ENCODE peak calls at places on chromosome 9, in eight cellular contexts. Z, E, M, V, I, B, K and F are unnamed samples.
A peak's percentile ranks its signal among the peaks of the same experiment; 100 is the strongest.

GRCh38 chr9:124009835-124010226 is 1.7 kb upstream of the LHX2 start:
- DNase-seq in Z (no peak), E (no peak), M (no peak), V (no peak), I (no peak), B (no peak), K (no peak), F (no peak)

GRCh38 chr9:73125651-73126050 is 26.0 kb upstream of the ANXA1 start:
- DNase-seq in Z (no peak), E (no peak), M (no peak), V (no peak), I (no peak), B (no peak), K (no peak), F (no peak)

GRCh38 chr9:123514766-123515165 is 158.8 kb downstream of the CRB2 start:
- DNase-seq in Z (no peak), E (no peak), M (no peak), V (no peak), I (no peak), B (no peak), K (no peak), F (no peak)

GRCh38 chr9:98101416-98101815 is 17.6 kb downstream of the TRIM14 start:
- DNase-seq in Z (no peak), E (no peak), M (no peak), V (peak; percentile 5), I (no peak), B (no peak), K (no peak), F (no peak)

GRCh38 chr9:90559075-90560073 is 83.2 kb downstream of the DIRAS2 start:
- DNase-seq in Z (no peak), E (no peak), M (no peak), V (no peak), I (no peak), B (no peak), K (no peak), F (no peak)

GRCh38 chr9:38437193-38437823 is 13.1 kb upstream of the IGFBPL1 start:
- DNase-seq in Z (no peak), E (no peak), M (peak; percentile 32), V (peak; percentile 12), I (no peak), B (peak; percentile 79), K (no peak), F (no peak)

GRCh38 chr9:135507104-135508035 is 6.9 kb downstream of the MRPS2 start:
- DNase-seq in Z (no peak), E (no peak), M (no peak), V (no peak), I (peak; percentile 22), B (no peak), K (no peak), F (no peak)

GRCh38 chr9:79489241-79490000 is 82.3 kb upstream of the TLE4 start:
- DNase-seq in Z (no peak), E (no peak), M (peak; percentile 21), V (peak; percentile 20), I (peak; percentile 56), B (peak; percentile 81), K (peak; percentile 44), F (peak; percentile 11)

GRCh38 chr9:113427629-113428028 is 17.1 kb downstream of the C9orf43 start:
- DNase-seq in Z (no peak), E (no peak), M (no peak), V (no peak), I (no peak), B (no peak), K (no peak), F (no peak)

GRCh38 chr9:81002242-81002641 is 687.1 kb downstream of the TLE1 start:
- DNase-seq in Z (no peak), E (no peak), M (no peak), V (no peak), I (no peak), B (no peak), K (no peak), F (no peak)

GRCh38 chr9:36208521-36209253 is 18.0 kb downstream of the CLTA start:
- DNase-seq in Z (no peak), E (no peak), M (no peak), V (no peak), I (no peak), B (no peak), K (no peak), F (no peak)

GRCh38 chr9:91714020-91714721 is 235.9 kb downstream of the ROR2 start:
- DNase-seq in Z (peak; percentile 39), E (peak; percentile 79), M (peak; percentile 66), V (peak; percentile 78), I (peak; percentile 94), B (peak; percentile 64), K (no peak), F (no peak)

GRCh38 chr9:4116091-4116581 is 183.7 kb downstream of the GLIS3 start:
- DNase-seq in Z (no peak), E (no peak), M (no peak), V (no peak), I (no peak), B (no peak), K (no peak), F (no peak)

GRCh38 chr9:132002827-132003704 is 76.6 kb downstream of the MED27 start:
- DNase-seq in Z (no peak), E (no peak), M (no peak), V (no peak), I (no peak), B (no peak), K (no peak), F (no peak)

GRCh38 chr9:93136693-93137092 is 2.6 kb upstream of the NINJ1 start:
- DNase-seq in Z (no peak), E (no peak), M (no peak), V (no peak), I (no peak), B (no peak), K (no peak), F (no peak)

GRCh38 chr9:121780641-121781040 is 129.2 kb downstream of the DAB2IP start:
- DNase-seq in Z (no peak), E (peak; percentile 13), M (no peak), V (peak; percentile 5), I (no peak), B (no peak), K (no peak), F (peak; percentile 8)

GRCh38 chr9:121321039-121321503 is 49.0 kb downstream of the STOM start:
- DNase-seq in Z (no peak), E (no peak), M (peak; percentile 50), V (no peak), I (no peak), B (peak; percentile 36), K (no peak), F (no peak)

GRCh38 chr9:117156150-117156688 is 258.6 kb downstream of the ASTN2 start:
- DNase-seq in Z (no peak), E (no peak), M (no peak), V (no peak), I (no peak), B (no peak), K (no peak), F (no peak)

GRCh38 chr9:107928701-107929371 is 439.3 kb upstream of the KLF4 start:
- DNase-seq in Z (no peak), E (no peak), M (no peak), V (no peak), I (no peak), B (no peak), K (no peak), F (no peak)

GRCh38 chr9:88692837-88693236 is 157.9 kb downstream of the NXNL2 start:
- DNase-seq in Z (no peak), E (no peak), M (no peak), V (no peak), I (no peak), B (no peak), K (no peak), F (no peak)

GRCh38 chr9:116837038-116837998 is 150.2 kb downstream of the TRIM32 start:
- DNase-seq in Z (no peak), E (no peak), M (peak; percentile 23), V (no peak), I (no peak), B (no peak), K (no peak), F (no peak)

GRCh38 chr9:117649126-117649525 is 55.1 kb upstream of the TLR4 start:
- DNase-seq in Z (no peak), E (no peak), M (no peak), V (no peak), I (no peak), B (no peak), K (no peak), F (no peak)

GRCh38 chr9:19975499-19975898 is 186.7 kb upstream of the SLC24A2 start:
- DNase-seq in Z (no peak), E (no peak), M (no peak), V (no peak), I (no peak), B (no peak), K (no peak), F (no peak)

GRCh38 chr9:19965336-19965735 is 176.5 kb upstream of the SLC24A2 start:
- DNase-seq in Z (no peak), E (no peak), M (no peak), V (no peak), I (no peak), B (no peak), K (no peak), F (no peak)

GRCh38 chr9:19967567-19968459 is 179.0 kb upstream of the SLC24A2 start:
- DNase-seq in Z (no peak), E (no peak), M (no peak), V (no peak), I (no peak), B (no peak), K (no peak), F (no peak)

GRCh38 chr9:19969721-19970120 is 180.9 kb upstream of the SLC24A2 start:
- DNase-seq in Z (no peak), E (no peak), M (no peak), V (no peak), I (no peak), B (no peak), K (no peak), F (no peak)
- H3K4me1 ChIP-seq in Z (no peaks in the 10 kb centered on the region), E (no peaks in the 10 kb centered on the region), M (no peaks in the 10 kb centered on the region), V (no peaks in the 10 kb centered on the region), I (no peaks in the 10 kb centered on the region), B (no peaks in the 10 kb centered on the region), K (no peaks in the 10 kb centered on the region), F (no peaks in the 10 kb centered on the region)

GRCh38 chr9:22084336-22085035 is 75.4 kb upstream of the CDKN2B start:
- DNase-seq in Z (no peak), E (no peak), M (no peak), V (no peak), I (no peak), B (no peak), K (no peak), F (no peak)
- H3K4me3 ChIP-seq in Z (no peak overlapping the region), E (no peak overlapping the region), M (no peak overlapping the region), V (no peak overlapping the region), I (no peak overlapping the region), B (no peak overlapping the region), K (no peak overlapping the region), F (no peak overlapping the region)

DNA sequence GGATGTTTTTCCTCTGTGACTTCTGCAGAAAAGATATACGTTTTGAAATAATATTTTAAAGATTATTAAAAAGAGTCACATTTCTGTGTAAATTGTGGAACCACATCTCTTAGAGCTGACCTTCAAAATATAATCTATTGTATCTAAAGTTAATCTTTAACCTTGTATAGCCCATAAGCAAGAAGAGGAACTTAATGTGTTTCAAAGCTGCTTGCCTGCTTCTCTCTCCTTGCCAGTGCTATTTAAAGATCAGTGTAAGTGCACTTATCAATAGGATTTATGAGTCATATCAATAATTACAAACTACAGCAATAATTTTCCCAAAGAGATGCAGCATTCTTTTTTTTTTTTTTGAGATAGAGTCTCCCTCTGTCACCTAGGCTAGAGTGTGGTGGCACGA is 29.4 kb upstream of the GDA start:
- DNase-seq in Z (no peak), E (no peak), M (no peak), V (no peak), I (no peak), B (no peak), K (no peak), F (no peak)
- TF ChIP-seq POLR2A in Z (no peak), E (no peak), M (no peak), V (no peak), I (no peak), B (no peak), K (no peak), F (no peak)

GRCh38 chr9:127578627-127578951 is 33.5 kb upstream of the STXBP1 start:
- DNase-seq in Z (no peak), E (no peak), M (no peak), V (no peak), I (no peak), B (no peak), K (no peak), F (no peak)
- H3K4me1 ChIP-seq in Z (no peaks in the 10 kb centered on the region), E (peaks cover 11% of the 10 kb centered on the region), M (peaks cover 53% of the 10 kb centered on the region), V (peaks cover 64% of the 10 kb centered on the region), I (peaks cover 16% of the 10 kb centered on the region), B (peaks cover 70% of the 10 kb centered on the region), K (peaks cover 3% of the 10 kb centered on the region), F (no peaks in the 10 kb centered on the region)